ENCODE peak calls at places on chromosomes 11 and 22, in nine cellular contexts. C, M, B, P, T, K, X, Y and W are unnamed samples.

GRCh38 chr11:127247261-127247660 is 246.7 kb upstream of the KIRREL3 start:
- DNase-seq in C (no peak), M (peak), B (no peak), P (peak), T (no peak), K (no peak), X (no peak), Y (no peak), W (no peak)

GRCh38 chr22:32619614-32620426 is 145.2 kb downstream of the FBXO7 start:
- DNase-seq in C (no peak), M (peak), B (no peak), P (peak), T (no peak), K (peak), X (no peak), Y (no peak), W (no peak)

GRCh38 chr22:41479671-41480396 is 10.9 kb downstream of the ACO2 start:
- DNase-seq in C (no peak), M (no peak), B (no peak), P (peak), T (no peak), K (peak), X (no peak), Y (no peak), W (no peak)

GRCh38 chr11:12263141-12263693 is 114.2 kb upstream of the PARVA start:
- DNase-seq in C (no peak), M (no peak), B (no peak), P (no peak), T (no peak), K (no peak), X (no peak), Y (no peak), W (no peak)

GRCh38 chr11:12556788-12557384 is 117.3 kb upstream of the TEAD1 start:
- DNase-seq in C (no peak), M (peak), B (no peak), P (peak), T (no peak), K (peak), X (no peak), Y (no peak), W (no peak)

GRCh38 chr11:38461751-38462150 is 1863.7 kb upstream of the RAG2 start:
- DNase-seq in C (no peak), M (no peak), B (no peak), P (no peak), T (no peak), K (no peak), X (no peak), Y (no peak), W (no peak)

GRCh38 chr11:13955971-13956421 is 6.5 kb upstream of the SPON1 start:
- DNase-seq in C (no peak), M (no peak), B (peak), P (peak), T (peak), K (peak), X (no peak), Y (peak), W (peak)

GRCh38 chr11:790721-791564 is 1.1 kb upstream of the CEND1 start:
- DNase-seq in C (no peak), M (peak), B (no peak), P (no peak), T (no peak), K (peak), X (no peak), Y (no peak), W (no peak)

GRCh38 chr11:47111318-47111804 is 65.3 kb downstream of the ARFGAP2 start:
- DNase-seq in C (no peak), M (no peak), B (no peak), P (no peak), T (peak), K (no peak), X (peak), Y (no peak), W (peak)

GRCh38 chr11:102933627-102934026 is 21.9 kb downstream of the MMP13 start:
- DNase-seq in C (no peak), M (no peak), B (no peak), P (no peak), T (no peak), K (no peak), X (no peak), Y (no peak), W (no peak)

GRCh38 chr11:72743321-72744221 is 8.6 kb downstream of the ARAP1 start:
- DNase-seq in C (no peak), M (no peak), B (no peak), P (no peak), T (peak), K (no peak), X (no peak), Y (no peak), W (peak)

GRCh38 chr11:650482-650881 is 13.4 kb downstream of the DRD4 start:
- DNase-seq in C (no peak), M (no peak), B (no peak), P (no peak), T (no peak), K (no peak), X (no peak), Y (no peak), W (no peak)

GRCh38 chr11:30560345-30561106 is 25.6 kb downstream of the MPPED2 start:
- DNase-seq in C (no peak), M (no peak), B (no peak), P (no peak), T (no peak), K (no peak), X (no peak), Y (no peak), W (no peak)

GRCh38 chr11:102940714-102941588 is 14.6 kb downstream of the MMP13 start:
- DNase-seq in C (peak), M (peak), B (peak), P (peak), T (peak), K (peak), X (peak), Y (no peak), W (peak)